ENCODE peak calls at places on chromosomes 5 and 9, in five cellular contexts. One of them, this sample, is unnamed.

GRCh38 chr5:17255471-17256016 is 38.1 kb downstream of the BASP1 start:
- DNase-seq in NCI-H1436 treated with DMSO at 0.1 percent for 48 hours: no peak
- DNase-seq in left ventricle myocardium inferior: no peak
- DNase-seq in stimulated activated CD8-positive, alpha-beta memory T cell treated with anti-CD3 and anti-CD28 coated beads, Interleukin-4, amount 100 ng/mL, for 24 hours: no peak
- DNase-seq in NCI-H2029: no peak
- DNase-seq in this sample: no peak

GRCh38 chr5:79516986-79517385 is 3.1 kb upstream of the HOMER1 start:
- DNase-seq in NCI-H1436 treated with DMSO at 0.1 percent for 48 hours: no peak
- DNase-seq in left ventricle myocardium inferior: no peak
- DNase-seq in stimulated activated CD8-positive, alpha-beta memory T cell treated with anti-CD3 and anti-CD28 coated beads, Interleukin-4, amount 100 ng/mL, for 24 hours: no peak
- DNase-seq in NCI-H2029: no peak
- DNase-seq in this sample: no peak

GRCh38 chr9:133528887-133529262 is 4.1 kb upstream of the MYMK start:
- DNase-seq in NCI-H1436 treated with DMSO at 0.1 percent for 48 hours: no peak
- DNase-seq in left ventricle myocardium inferior: no peak
- DNase-seq in stimulated activated CD8-positive, alpha-beta memory T cell treated with anti-CD3 and anti-CD28 coated beads, Interleukin-4, amount 100 ng/mL, for 24 hours: no peak
- DNase-seq in NCI-H2029: peak; percentile 81
- DNase-seq in this sample: no peak

GRCh38 chr5:136811086-136811485 is 445.7 kb upstream of the TRPC7 start:
- DNase-seq in NCI-H1436 treated with DMSO at 0.1 percent for 48 hours: no peak
- DNase-seq in left ventricle myocardium inferior: no peak
- DNase-seq in stimulated activated CD8-positive, alpha-beta memory T cell treated with anti-CD3 and anti-CD28 coated beads, Interleukin-4, amount 100 ng/mL, for 24 hours: no peak
- DNase-seq in NCI-H2029: no peak
- DNase-seq in this sample: no peak

GRCh38 chr5:41256400-41256799 is 43.1 kb upstream of the C6 start:
- DNase-seq in NCI-H1436 treated with DMSO at 0.1 percent for 48 hours: no peak
- DNase-seq in left ventricle myocardium inferior: no peak
- DNase-seq in stimulated activated CD8-positive, alpha-beta memory T cell treated with anti-CD3 and anti-CD28 coated beads, Interleukin-4, amount 100 ng/mL, for 24 hours: no peak
- DNase-seq in NCI-H2029: no peak
- DNase-seq in this sample: no peak

GRCh38 chr5:17413691-17414090 is 84.3 kb upstream of the TAF11L2 start:
- DNase-seq in NCI-H1436 treated with DMSO at 0.1 percent for 48 hours: no peak
- DNase-seq in left ventricle myocardium inferior: no peak
- DNase-seq in stimulated activated CD8-positive, alpha-beta memory T cell treated with anti-CD3 and anti-CD28 coated beads, Interleukin-4, amount 100 ng/mL, for 24 hours: no peak
- DNase-seq in NCI-H2029: no peak
- DNase-seq in this sample: no peak

GRCh38 chr9:73155389-73155788 is 3.7 kb downstream of the ANXA1 start:
- DNase-seq in NCI-H1436 treated with DMSO at 0.1 percent for 48 hours: no peak
- DNase-seq in left ventricle myocardium inferior: no peak
- DNase-seq in stimulated activated CD8-positive, alpha-beta memory T cell treated with anti-CD3 and anti-CD28 coated beads, Interleukin-4, amount 100 ng/mL, for 24 hours: no peak
- DNase-seq in NCI-H2029: no peak
- DNase-seq in this sample: no peak

GRCh38 chr9:131235480-131235851 is 40.8 kb downstream of the FAM78A start:
- DNase-seq in NCI-H1436 treated with DMSO at 0.1 percent for 48 hours: no peak
- DNase-seq in left ventricle myocardium inferior: no peak
- DNase-seq in stimulated activated CD8-positive, alpha-beta memory T cell treated with anti-CD3 and anti-CD28 coated beads, Interleukin-4, amount 100 ng/mL, for 24 hours: no peak
- DNase-seq in NCI-H2029: no peak
- DNase-seq in this sample: no peak

GRCh38 chr5:139116256-139116655 is 81.9 kb downstream of the SIL1 start:
- DNase-seq in NCI-H1436 treated with DMSO at 0.1 percent for 48 hours: no peak
- DNase-seq in left ventricle myocardium inferior: no peak
- DNase-seq in stimulated activated CD8-positive, alpha-beta memory T cell treated with anti-CD3 and anti-CD28 coated beads, Interleukin-4, amount 100 ng/mL, for 24 hours: no peak
- DNase-seq in NCI-H2029: peak; percentile 58
- DNase-seq in this sample: no peak

GRCh38 chr5:32584651-32585050 is 706 bp upstream of the SUB1 start:
- DNase-seq in NCI-H1436 treated with DMSO at 0.1 percent for 48 hours: no peak
- DNase-seq in left ventricle myocardium inferior: no peak
- DNase-seq in stimulated activated CD8-positive, alpha-beta memory T cell treated with anti-CD3 and anti-CD28 coated beads, Interleukin-4, amount 100 ng/mL, for 24 hours: no peak
- DNase-seq in NCI-H2029: no peak
- DNase-seq in this sample: no peak

GRCh38 chr5:150655221-150655620 is 5.8 kb upstream of the MYOZ3 start:
- DNase-seq in NCI-H1436 treated with DMSO at 0.1 percent for 48 hours: no peak
- DNase-seq in left ventricle myocardium inferior: no peak
- DNase-seq in stimulated activated CD8-positive, alpha-beta memory T cell treated with anti-CD3 and anti-CD28 coated beads, Interleukin-4, amount 100 ng/mL, for 24 hours: no peak
- DNase-seq in NCI-H2029: no peak
- DNase-seq in this sample: no peak

GRCh38 chr5:126124706-126125345 is 298.4 kb upstream of the GRAMD2B start:
- DNase-seq in NCI-H1436 treated with DMSO at 0.1 percent for 48 hours: no peak
- DNase-seq in left ventricle myocardium inferior: no peak
- DNase-seq in stimulated activated CD8-positive, alpha-beta memory T cell treated with anti-CD3 and anti-CD28 coated beads, Interleukin-4, amount 100 ng/mL, for 24 hours: no peak
- DNase-seq in NCI-H2029: no peak
- DNase-seq in this sample: no peak

GRCh38 chr9:91786132-91786896 is 163.7 kb downstream of the ROR2 start:
- DNase-seq in NCI-H1436 treated with DMSO at 0.1 percent for 48 hours: no peak
- DNase-seq in left ventricle myocardium inferior: no peak
- DNase-seq in stimulated activated CD8-positive, alpha-beta memory T cell treated with anti-CD3 and anti-CD28 coated beads, Interleukin-4, amount 100 ng/mL, for 24 hours: no peak
- DNase-seq in NCI-H2029: no peak
- DNase-seq in this sample: no peak

GRCh38 chr9:132142883-132143282 is 19.0 kb upstream of the NTNG2 start:
- DNase-seq in NCI-H1436 treated with DMSO at 0.1 percent for 48 hours: no peak
- DNase-seq in left ventricle myocardium inferior: no peak
- DNase-seq in stimulated activated CD8-positive, alpha-beta memory T cell treated with anti-CD3 and anti-CD28 coated beads, Interleukin-4, amount 100 ng/mL, for 24 hours: no peak
- DNase-seq in NCI-H2029: no peak
- DNase-seq in this sample: no peak